ENCODE peak calls at places on chromosomes 5 and 9, in seven cellular contexts. One of them, this sample, is unnamed.

GRCh38 chr9:118303216-118303615 is 599.0 kb downstream of the TLR4 start:
- DNase-seq in pancreas: no peak
- DNase-seq in GM12865: no peak
- DNase-seq in left ventricle myocardium inferior: no peak
- DNase-seq in choroid plexus epithelial cell: no peak
- DNase-seq in lower lobe of right lung: no peak
- DNase-seq in heart left ventricle: no peak
- DNase-seq in this sample: no peak

GRCh38 chr5:16536246-16536645 is 70.6 kb upstream of the ZNF622 start:
- DNase-seq in pancreas: no peak
- DNase-seq in lower lobe of right lung: no peak
- DNase-seq in heart left ventricle: no peak
- DNase-seq in choroid plexus epithelial cell: peak; percentile 46
- DNase-seq in GM12865: no peak
- DNase-seq in left ventricle myocardium inferior: no peak
- DNase-seq in this sample: no peak

GRCh38 chr5:39319395-39319794 is 44.9 kb downstream of the C9 start:
- DNase-seq in GM12865: no peak
- DNase-seq in lower lobe of right lung: no peak
- DNase-seq in left ventricle myocardium inferior: no peak
- DNase-seq in choroid plexus epithelial cell: no peak
- DNase-seq in heart left ventricle: peak; percentile 21
- DNase-seq in pancreas: no peak
- DNase-seq in this sample: no peak

GRCh38 chr9:120791161-120791560 is 2.1 kb downstream of the FBXW2 start:
- DNase-seq in GM12865: no peak
- DNase-seq in lower lobe of right lung: no peak
- DNase-seq in heart left ventricle: no peak
- DNase-seq in pancreas: no peak
- DNase-seq in choroid plexus epithelial cell: no peak
- DNase-seq in left ventricle myocardium inferior: no peak
- DNase-seq in this sample: no peak

GRCh38 chr9:22036866-22037626 is 27.9 kb upstream of the CDKN2B start:
- DNase-seq in lower lobe of right lung: no peak
- DNase-seq in GM12865: no peak
- DNase-seq in pancreas: no peak
- DNase-seq in choroid plexus epithelial cell: peak; percentile 43
- DNase-seq in heart left ventricle: no peak
- DNase-seq in left ventricle myocardium inferior: no peak
- DNase-seq in this sample: no peak

GRCh38 chr5:179605026-179605833 is 18.2 kb downstream of the HNRNPH1 start:
- DNase-seq in choroid plexus epithelial cell: peak; percentile 68
- DNase-seq in left ventricle myocardium inferior: no peak
- DNase-seq in GM12865: no peak
- DNase-seq in lower lobe of right lung: no peak
- DNase-seq in pancreas: no peak
- DNase-seq in heart left ventricle: no peak
- DNase-seq in this sample: no peak

GRCh38 chr9:125235805-125236534 is 5.2 kb downstream of the HSPA5 start:
- DNase-seq in GM12865: no peak
- DNase-seq in choroid plexus epithelial cell: no peak
- DNase-seq in left ventricle myocardium inferior: no peak
- DNase-seq in pancreas: no peak
- DNase-seq in heart left ventricle: no peak
- DNase-seq in lower lobe of right lung: no peak
- DNase-seq in this sample: no peak

GRCh38 chr9:78235296-78235770 is 542 bp upstream of the CEP78 start:
- DNase-seq in GM12865: no peak
- DNase-seq in choroid plexus epithelial cell: peak; percentile 69
- DNase-seq in left ventricle myocardium inferior: no peak
- DNase-seq in heart left ventricle: no peak
- DNase-seq in lower lobe of right lung: no peak
- DNase-seq in pancreas: no peak
- DNase-seq in this sample: no peak

GRCh38 chr5:68171101-68171558 is 44.4 kb upstream of the PIK3R1 start:
- DNase-seq in lower lobe of right lung: peak; percentile 47
- DNase-seq in heart left ventricle: peak; percentile 79
- DNase-seq in choroid plexus epithelial cell: peak; percentile 75
- DNase-seq in GM12865: no peak
- DNase-seq in left ventricle myocardium inferior: peak; percentile 71
- DNase-seq in pancreas: peak; percentile 16
- DNase-seq in this sample: peak; percentile 77

GRCh38 chr9:94937214-94937903 is 210.9 kb downstream of the AOPEP start:
- DNase-seq in left ventricle myocardium inferior: no peak
- DNase-seq in pancreas: no peak
- DNase-seq in GM12865: no peak
- DNase-seq in choroid plexus epithelial cell: peak; percentile 91
- DNase-seq in heart left ventricle: no peak
- DNase-seq in lower lobe of right lung: no peak
- DNase-seq in this sample: no peak

GRCh38 chr5:99453181-99453580 is 524.4 kb upstream of the CHD1 start:
- DNase-seq in left ventricle myocardium inferior: no peak
- DNase-seq in lower lobe of right lung: no peak
- DNase-seq in heart left ventricle: no peak
- DNase-seq in choroid plexus epithelial cell: no peak
- DNase-seq in pancreas: no peak
- DNase-seq in GM12865: no peak
- DNase-seq in this sample: no peak

GRCh38 chr9:70566743-70567142 is 152.3 kb upstream of the KLF9 start:
- DNase-seq in choroid plexus epithelial cell: no peak
- DNase-seq in GM12865: no peak
- DNase-seq in left ventricle myocardium inferior: no peak
- DNase-seq in lower lobe of right lung: no peak
- DNase-seq in heart left ventricle: no peak
- DNase-seq in pancreas: peak; percentile 35
- DNase-seq in this sample: no peak

GRCh38 chr9:70571247-70571646 is 156.8 kb upstream of the KLF9 start:
- DNase-seq in choroid plexus epithelial cell: no peak
- DNase-seq in pancreas: no peak
- DNase-seq in heart left ventricle: no peak
- DNase-seq in GM12865: no peak
- DNase-seq in left ventricle myocardium inferior: no peak
- DNase-seq in lower lobe of right lung: no peak
- DNase-seq in this sample: no peak

GRCh38 chr9:70567511-70567910 is 153.1 kb upstream of the KLF9 start:
- DNase-seq in pancreas: no peak
- DNase-seq in heart left ventricle: no peak
- DNase-seq in left ventricle myocardium inferior: no peak
- DNase-seq in GM12865: no peak
- DNase-seq in choroid plexus epithelial cell: no peak
- DNase-seq in lower lobe of right lung: no peak
- DNase-seq in this sample: no peak

GRCh38 chr9:70566066-70566465 is 151.6 kb upstream of the KLF9 start:
- DNase-seq in GM12865: no peak
- DNase-seq in lower lobe of right lung: no peak
- DNase-seq in heart left ventricle: no peak
- DNase-seq in left ventricle myocardium inferior: no peak
- DNase-seq in choroid plexus epithelial cell: no peak
- DNase-seq in pancreas: no peak
- DNase-seq in this sample: no peak

DNA sequence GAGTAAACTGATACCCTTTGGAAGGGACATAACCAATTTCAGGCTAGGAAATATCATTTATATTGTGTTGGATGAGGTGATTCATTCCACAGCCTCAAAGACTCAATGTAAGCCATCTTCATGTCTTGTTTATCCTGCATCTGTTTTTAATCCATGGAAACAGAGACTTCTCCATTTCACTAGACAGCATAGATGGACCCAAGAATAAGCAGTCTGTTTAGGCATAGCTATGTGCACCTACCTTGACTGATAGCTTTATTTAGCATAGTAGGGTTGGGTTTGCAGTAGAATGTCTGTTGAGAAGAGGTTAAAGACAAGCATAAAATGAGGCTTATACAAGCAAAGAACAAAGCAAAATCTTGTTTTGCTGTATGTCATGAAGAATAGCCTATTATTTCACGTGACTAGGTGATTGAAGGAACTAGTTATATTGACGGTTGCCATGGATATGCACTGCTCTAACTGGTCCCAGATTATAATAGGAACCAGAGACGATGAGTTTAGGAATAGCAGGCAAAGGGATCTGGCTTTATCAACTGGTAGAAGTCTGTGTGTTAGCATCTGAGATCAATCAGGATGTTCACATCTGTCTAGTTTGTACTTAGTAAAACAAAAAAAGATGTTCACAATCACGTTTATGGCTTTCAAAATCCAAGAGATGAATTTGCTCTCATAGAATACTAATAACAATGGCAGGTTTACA is 154.8 kb upstream of the KLF9 start:
- DNase-seq in choroid plexus epithelial cell: no peak
- DNase-seq in heart left ventricle: no peak
- DNase-seq in left ventricle myocardium inferior: no peak
- DNase-seq in pancreas: no peak
- DNase-seq in GM12865: no peak
- DNase-seq in lower lobe of right lung: no peak
- DNase-seq in this sample: no peak
- H3K4me3 ChIP-seq in choroid plexus epithelial cell: no peak overlapping the region
- H3K4me3 ChIP-seq in heart left ventricle: no peak overlapping the region
- H3K4me3 ChIP-seq in left ventricle myocardium inferior: no peak overlapping the region
- H3K4me3 ChIP-seq in pancreas: no peak overlapping the region
- H3K4me3 ChIP-seq in GM12865: no peak overlapping the region
- H3K4me3 ChIP-seq in lower lobe of right lung: no peak overlapping the region
- H3K4me3 ChIP-seq in this sample: no peak overlapping the region

GRCh38 chr9:132582786-132583583 is 579 bp downstream of the BARHL1 start:
- DNase-seq in left ventricle myocardium inferior: no peak
- DNase-seq in choroid plexus epithelial cell: no peak
- DNase-seq in heart left ventricle: no peak
- DNase-seq in GM12865: no peak
- DNase-seq in lower lobe of right lung: no peak
- DNase-seq in pancreas: no peak
- DNase-seq in this sample: no peak

GRCh38 chr9:132583584-132584304 is 1.3 kb downstream of the BARHL1 start:
- DNase-seq in GM12865: no peak
- DNase-seq in left ventricle myocardium inferior: no peak
- DNase-seq in choroid plexus epithelial cell: no peak
- DNase-seq in pancreas: no peak
- DNase-seq in heart left ventricle: no peak
- DNase-seq in lower lobe of right lung: no peak
- DNase-seq in this sample: no peak

GRCh38 chr9:132585954-132586829 is 3.8 kb downstream of the BARHL1 start:
- DNase-seq in GM12865: no peak
- DNase-seq in left ventricle myocardium inferior: no peak
- DNase-seq in lower lobe of right lung: no peak
- DNase-seq in pancreas: no peak
- DNase-seq in choroid plexus epithelial cell: no peak
- DNase-seq in heart left ventricle: no peak
- DNase-seq in this sample: no peak

GRCh38 chr9:132586830-132587483 is 4.6 kb downstream of the BARHL1 start:
- DNase-seq in pancreas: no peak
- DNase-seq in lower lobe of right lung: no peak
- DNase-seq in GM12865: no peak
- DNase-seq in heart left ventricle: peak; percentile 10
- DNase-seq in choroid plexus epithelial cell: no peak
- DNase-seq in left ventricle myocardium inferior: no peak
- DNase-seq in this sample: no peak

DNA sequence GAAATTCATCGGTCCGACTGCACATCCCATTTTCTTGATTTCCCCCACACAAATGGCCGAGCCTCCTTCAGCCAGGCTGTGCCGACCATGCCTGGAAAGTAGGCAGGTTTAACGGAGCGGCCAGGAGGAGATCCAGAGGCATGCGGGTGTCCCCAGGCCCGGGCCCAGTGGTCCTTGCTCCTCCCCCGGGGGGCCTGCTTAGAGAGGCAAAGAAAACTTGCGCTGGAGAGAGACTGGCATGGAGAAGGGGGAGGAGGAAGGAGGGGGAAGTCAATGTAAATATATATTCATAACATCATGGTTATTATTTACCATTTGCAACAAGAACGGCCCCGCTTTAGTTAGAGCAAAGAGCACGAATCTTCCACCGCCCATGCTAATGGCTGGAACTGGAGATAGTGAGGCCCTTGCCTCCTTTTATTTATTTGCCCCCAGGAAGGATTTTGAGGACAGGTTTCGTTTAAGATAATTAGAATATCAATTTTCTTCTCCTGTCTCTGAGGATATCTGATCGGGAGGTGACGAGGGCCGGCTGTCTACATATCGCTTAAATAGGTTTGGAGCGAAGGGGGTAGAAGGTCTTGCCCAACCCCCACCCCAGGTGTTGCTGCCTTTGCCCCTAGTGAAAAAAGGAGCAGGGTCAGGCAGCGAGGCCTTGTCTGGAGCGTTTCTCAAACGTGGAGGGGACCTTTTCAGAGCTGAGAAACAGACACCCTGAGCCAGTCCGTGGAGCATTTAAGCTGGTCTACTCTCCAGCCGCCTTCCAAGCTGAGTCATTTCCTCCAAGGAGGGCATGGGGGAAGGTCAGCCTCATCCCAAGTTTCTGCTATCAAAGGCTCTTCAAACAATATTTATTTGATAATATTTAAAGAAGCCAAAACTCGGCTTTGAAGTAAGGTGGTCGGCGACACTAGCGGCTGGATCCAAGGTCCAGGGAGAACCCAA is 2.5 kb downstream of the BARHL1 start:
- DNase-seq in heart left ventricle: no peak
- DNase-seq in pancreas: no peak
- DNase-seq in GM12865: no peak
- DNase-seq in choroid plexus epithelial cell: no peak
- DNase-seq in left ventricle myocardium inferior: no peak
- DNase-seq in lower lobe of right lung: no peak
- DNase-seq in this sample: no peak
- H3K4me3 ChIP-seq in heart left ventricle: no peak overlapping the region
- H3K4me3 ChIP-seq in pancreas: no peak overlapping the region
- H3K4me3 ChIP-seq in GM12865: no peak overlapping the region
- H3K4me3 ChIP-seq in choroid plexus epithelial cell: no peak overlapping the region
- H3K4me3 ChIP-seq in left ventricle myocardium inferior: no peak overlapping the region
- H3K4me3 ChIP-seq in lower lobe of right lung: no peak overlapping the region
- H3K4me3 ChIP-seq in this sample: no peak overlapping the region

GRCh38 chr5:146448783-146449519 is 1.8 kb downstream of the TCERG1 start:
- DNase-seq in GM12865: no peak
- DNase-seq in pancreas: no peak
- DNase-seq in left ventricle myocardium inferior: no peak
- DNase-seq in lower lobe of right lung: no peak
- DNase-seq in choroid plexus epithelial cell: no peak
- DNase-seq in heart left ventricle: no peak
- DNase-seq in this sample: no peak
- H3K4me3 ChIP-seq in GM12865: peak overlapping the region; percentile 81
- H3K4me3 ChIP-seq in pancreas: no peak overlapping the region
- H3K4me3 ChIP-seq in left ventricle myocardium inferior: peak overlapping the region; percentile 82
- H3K4me3 ChIP-seq in lower lobe of right lung: peak overlapping the region; percentile 95
- H3K4me3 ChIP-seq in choroid plexus epithelial cell: peak overlapping the region; percentile 100
- H3K4me3 ChIP-seq in heart left ventricle: peak overlapping the region; percentile 98
- H3K4me3 ChIP-seq in this sample: peak overlapping the region; percentile 99

DNA sequence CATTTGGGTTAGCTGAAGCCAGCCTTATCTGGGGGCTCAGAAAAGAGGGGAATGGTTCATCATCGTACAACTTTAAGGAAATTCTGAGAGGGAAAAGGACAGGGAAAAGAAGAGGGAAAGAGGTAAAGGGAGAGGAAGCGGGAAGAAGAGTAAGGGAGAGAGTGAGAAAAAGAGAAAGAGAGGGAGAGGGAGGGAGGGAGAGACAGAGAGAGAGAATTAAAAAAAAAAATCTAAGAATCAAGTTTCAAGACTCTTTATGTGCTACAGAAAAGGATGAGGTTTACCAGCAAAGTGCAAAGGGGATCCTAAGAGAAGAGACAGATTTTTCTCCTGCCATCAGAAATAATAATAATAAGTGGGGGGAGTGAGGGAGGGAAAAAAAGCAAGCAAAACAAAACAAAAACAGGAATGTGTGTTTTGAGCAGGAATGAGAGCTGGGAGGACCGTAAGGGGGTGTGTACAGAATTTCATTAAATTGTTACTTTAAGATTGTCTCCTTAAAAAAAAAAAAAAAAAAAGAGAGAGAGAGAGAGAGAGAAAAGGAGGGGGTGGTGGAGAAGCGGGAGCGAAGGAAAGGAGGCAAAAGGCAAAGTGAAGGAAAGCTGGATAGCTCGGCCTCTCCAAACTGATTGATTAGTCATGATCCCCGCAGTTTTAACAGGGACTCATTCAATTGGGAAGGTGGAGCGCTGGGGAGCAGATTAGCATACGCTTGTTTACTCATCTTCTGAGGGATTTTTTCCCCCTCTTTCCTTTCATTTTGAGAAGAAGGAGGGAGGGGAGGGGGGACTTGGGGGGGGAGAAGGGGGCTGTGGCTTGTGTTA is 438 bp upstream of the PAPPA start:
- DNase-seq in pancreas: no peak
- DNase-seq in choroid plexus epithelial cell: peak; percentile 86
- DNase-seq in lower lobe of right lung: no peak
- DNase-seq in heart left ventricle: no peak
- DNase-seq in GM12865: no peak
- DNase-seq in left ventricle myocardium inferior: no peak
- DNase-seq in this sample: peak; percentile 12
- H3K4me3 ChIP-seq in pancreas: no peak overlapping the region
- H3K4me3 ChIP-seq in choroid plexus epithelial cell: peak overlapping the region; percentile 89
- H3K4me3 ChIP-seq in lower lobe of right lung: peak overlapping the region; percentile 39
- H3K4me3 ChIP-seq in heart left ventricle: peak overlapping the region; percentile 67
- H3K4me3 ChIP-seq in GM12865: no peak overlapping the region
- H3K4me3 ChIP-seq in left ventricle myocardium inferior: peak overlapping the region; percentile 72
- H3K4me3 ChIP-seq in this sample: peak overlapping the region; percentile 70

This sample was measured in ovary.